ENCODE peak calls at places on chromosomes 13 and 19, in four cellular contexts. X is IMR-90, G is H9, H is H1. Q is an unnamed sample.

GRCh38 chr19:14089662-14090508 is 666 bp downstream of the SAMD1 start:
- DNase-seq in X (peak), G (no peak), H (no peak), Q (peak)

GRCh38 chr13:29914591-29914990 is 64.2 kb upstream of the UBL3 start:
- DNase-seq in X (no peak), G (no peak), H (no peak), Q (no peak)

GRCh38 chr19:11611730-11612129 is 14.4 kb downstream of the ZNF627 start:
- DNase-seq in X (no peak), G (no peak), H (no peak), Q (no peak)

GRCh38 chr13:76677047-76677446 is 209.2 kb downstream of the KCTD12 start:
- DNase-seq in X (peak), G (no peak), H (no peak), Q (no peak)

GRCh38 chr13:75359266-75359665 is 122.7 kb downstream of the TBC1D4 start:
- DNase-seq in X (peak), G (no peak), H (peak), Q (peak)

GRCh38 chr13:104920091-104920490 is 1615.4 kb downstream of the EFNB2 start:
- DNase-seq in X (no peak), G (no peak), H (no peak), Q (no peak)

GRCh38 chr19:4518345-4519171 is at the start of gene PLIN4:
- DNase-seq in X (peak), G (peak), H (no peak), Q (no peak)

GRCh38 chr13:79225487-79226232 is 180.4 kb downstream of the RBM26 start:
- DNase-seq in X (no peak), G (no peak), H (no peak), Q (peak)

GRCh38 chr13:91136806-91137205 is 210.7 kb upstream of the MIR17HG start:
- DNase-seq in X (no peak), G (no peak), H (no peak), Q (no peak)

DNA sequence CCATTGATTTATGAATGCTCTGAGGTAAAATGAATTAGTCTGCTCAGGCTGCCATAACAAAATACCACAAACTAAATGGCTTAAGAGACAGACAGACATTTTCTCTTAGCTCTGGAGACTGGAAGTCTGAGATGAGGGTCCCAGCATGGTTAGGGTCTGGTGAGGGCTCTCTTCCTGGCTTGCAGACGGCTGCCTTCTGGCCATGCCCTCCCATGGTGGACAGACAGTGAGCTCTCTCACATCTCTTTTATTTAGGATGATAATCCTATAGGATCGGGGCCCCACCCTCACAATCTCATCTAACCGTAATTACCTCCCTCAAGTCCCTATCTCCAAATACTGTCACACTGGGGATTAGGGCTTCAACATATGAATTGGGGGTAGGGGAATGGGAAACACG is 47.1 kb downstream of the HSPH1 start:
- DNase-seq in X (no peak), G (no peak), H (no peak), Q (no peak)
- H3K56ac ChIP-seq in X (no peak), G (no peak), H (no peak), Q (no peak)

DNA sequence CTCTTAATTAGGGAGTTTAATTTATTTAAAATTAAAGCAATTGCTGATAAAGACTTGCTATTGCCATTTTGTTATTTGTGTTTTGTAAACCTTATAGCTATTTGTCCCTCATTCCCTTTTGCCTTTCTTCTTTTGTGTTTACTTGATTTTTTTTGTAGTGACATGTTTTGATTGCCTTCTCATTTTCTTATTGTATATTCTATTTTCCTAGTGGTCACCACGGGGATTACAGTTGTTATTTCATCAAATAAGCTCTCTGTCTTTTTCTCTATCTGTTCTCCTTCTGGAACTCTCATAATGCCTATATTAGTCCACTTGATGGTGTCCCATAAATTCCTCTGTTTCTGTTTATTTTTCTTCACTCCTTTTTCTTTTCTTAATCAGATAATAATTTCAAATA is 64.4 kb upstream of the FRY start:
- DNase-seq in X (no peak), G (no peak), H (no peak), Q (no peak)
- H3K56ac ChIP-seq in X (no peak), G (no peak), H (no peak), Q (no peak)

DNA sequence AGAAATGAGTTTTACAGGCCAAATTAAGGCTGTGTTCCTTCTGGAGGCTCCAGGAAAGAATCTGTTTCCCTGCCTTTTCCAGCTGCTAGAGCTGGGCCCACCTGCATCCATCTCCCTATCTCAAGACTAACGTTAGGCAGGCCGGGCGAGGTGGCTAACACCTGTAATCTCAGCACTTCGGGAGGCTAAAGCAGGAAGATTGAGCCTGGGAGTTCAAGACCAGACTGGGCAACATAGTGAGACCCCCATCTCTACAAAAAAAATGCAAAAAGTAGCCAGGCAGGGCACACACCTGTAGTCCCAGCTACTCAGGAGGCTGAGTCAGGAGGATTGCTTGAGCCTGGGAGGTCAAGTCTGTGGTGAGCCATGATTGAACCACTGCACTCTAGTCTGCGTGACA is 14.6 kb downstream of the HIF3A start:
- DNase-seq in X (no peak), G (no peak), H (no peak), Q (no peak)
- H3K56ac ChIP-seq in X (no peak), G (no peak), H (no peak), Q (no peak)

DNA sequence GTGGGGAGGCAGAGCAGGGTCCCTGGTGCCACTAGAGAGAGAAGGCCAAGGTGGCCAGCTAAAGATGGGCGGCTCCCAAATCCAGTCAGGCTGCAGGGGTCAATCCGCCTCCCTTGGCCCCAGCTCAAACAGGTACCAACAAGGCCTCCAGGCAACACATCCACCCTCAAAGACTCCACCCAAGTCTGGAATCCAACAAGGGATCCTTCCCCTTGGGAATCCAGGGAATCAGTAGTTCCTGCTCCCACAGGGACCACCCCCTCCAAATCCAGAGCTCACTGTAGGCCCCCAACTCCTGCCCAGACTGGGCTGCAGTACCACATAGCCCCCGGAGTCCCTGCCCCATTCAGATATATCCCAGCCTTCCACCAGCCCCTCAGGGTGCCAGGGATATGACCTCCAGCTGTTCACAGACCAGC is 3.3 kb downstream of the ERF start:
- DNase-seq in X (no peak), G (no peak), H (no peak), Q (no peak)
- H3K56ac ChIP-seq in X (no peak), G (no peak), H (no peak), Q (peak)

GRCh38 chr19:10568444-10568825 is 344 bp downstream of the CDKN2D start:
- DNase-seq in X (no peak), G (peak), H (no peak), Q (peak)

GRCh38 chr19:10566408-10566657 is 523 bp upstream of the KRI1 start:
- DNase-seq in X (no peak), G (no peak), H (no peak), Q (no peak)

GRCh38 chr19:10565567-10566407 is at the start of gene KRI1:
- DNase-seq in X (peak), G (peak), H (peak), Q (peak)

GRCh38 chr19:10567696-10568443 is 909 bp downstream of the CDKN2D start:
- DNase-seq in X (no peak), G (no peak), H (no peak), Q (peak)

GRCh38 chr19:10566658-10567410 is 1.0 kb upstream of the KRI1 start:
- DNase-seq in X (no peak), G (no peak), H (no peak), Q (no peak)
- H3K56ac ChIP-seq in X (no peak), G (no peak), H (no peak), Q (no peak)

GRCh38 chr13:36885901-36886300 is 34.1 kb downstream of the SMAD9 start:
- DNase-seq in X (no peak), G (no peak), H (no peak), Q (peak)
- H3K56ac ChIP-seq in X (no peak), G (no peak), H (no peak), Q (peak)

GRCh38 chr19:15475611-15476010 is 3.7 kb downstream of the PGLYRP2 start:
- DNase-seq in X (no peak), G (no peak), H (no peak), Q (no peak)
- H3K56ac ChIP-seq in X (no peak), G (no peak), H (no peak), Q (no peak)

DNA sequence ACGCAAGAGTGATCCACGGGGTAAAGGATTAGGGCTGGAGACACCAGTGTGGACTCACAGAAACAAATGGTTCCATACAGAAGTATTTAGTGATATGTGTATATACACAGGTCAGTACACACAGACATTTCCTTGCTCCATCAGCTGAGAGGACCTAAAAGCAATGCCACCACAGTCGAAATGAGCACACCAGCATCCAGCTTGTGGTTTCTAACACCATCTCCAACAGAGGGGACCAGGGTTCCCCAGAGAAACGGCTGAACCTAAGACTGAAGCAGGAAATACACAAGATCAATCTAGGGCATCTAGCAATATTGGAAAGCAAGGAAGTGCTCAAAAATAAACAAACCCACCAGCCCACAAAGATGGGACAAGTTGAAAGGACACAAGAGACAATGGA is 7.6 kb downstream of the GGACT start:
- DNase-seq in X (no peak), G (no peak), H (no peak), Q (no peak)
- H3K56ac ChIP-seq in X (no peak), G (no peak), H (no peak), Q (no peak)

GRCh38 chr19:3105641-3106508 is 11.7 kb downstream of the GNA11 start:
- DNase-seq in X (no peak), G (no peak), H (no peak), Q (no peak)
- H3K56ac ChIP-seq in X (no peak), G (no peak), H (no peak), Q (no peak)